ENCODE peak calls at places on chromosomes 1 and 21, in four cellular contexts. P is ovary, H is PC-3, G is sigmoid colon. A is an unnamed sample.

GRCh38 chr1:67825596-67825995 is 7.7 kb downstream of the GNG12 start:
- DNase-seq in P (no peak), H (no peak), G (no peak), A (no peak)

GRCh38 chr1:205258313-205259176 is 30.8 kb downstream of the TMCC2 start:
- DNase-seq in P (no peak), H (peak; percentile 34), G (no peak), A (no peak)

GRCh38 chr1:157410457-157410856 is 141.9 kb downstream of the FCRL5 start:
- DNase-seq in P (no peak), H (no peak), G (no peak), A (no peak)

GRCh38 chr1:237503292-237503691 is 387.4 kb downstream of the ZP4 start:
- DNase-seq in P (no peak), H (peak; percentile 4), G (no peak), A (no peak)

GRCh38 chr1:21357161-21357560 is 66.9 kb upstream of the ECE1 start:
- DNase-seq in P (no peak), H (peak; percentile 29), G (no peak), A (no peak)

GRCh38 chr1:90924982-90925381 is 96.9 kb downstream of the ZNF644 start:
- DNase-seq in P (no peak), H (no peak), G (no peak), A (no peak)

GRCh38 chr21:20996421-20997307 is 1.5 kb upstream of the NCAM2 start:
- DNase-seq in P (no peak), H (peak; percentile 48), G (no peak), A (no peak)

GRCh38 chr1:248114890-248115289 is 19.9 kb downstream of the OR2L13 start:
- DNase-seq in P (no peak), H (no peak), G (no peak), A (no peak)

GRCh38 chr1:9111957-9112356 is 16.9 kb downstream of the GPR157 start:
- DNase-seq in P (peak; percentile 26), H (peak; percentile 51), G (peak; percentile 60), A (peak; percentile 11)

GRCh38 chr1:119228318-119228717 is 87.9 kb upstream of the WARS2 start:
- DNase-seq in P (no peak), H (no peak), G (no peak), A (no peak)

GRCh38 chr1:214518387-214518786 is 33.0 kb downstream of the PTPN14 start:
- DNase-seq in P (no peak), H (no peak), G (no peak), A (no peak)

GRCh38 chr1:245822997-245823396 is 668.2 kb downstream of the KIF26B start:
- DNase-seq in P (no peak), H (peak; percentile 89), G (no peak), A (peak; percentile 35)

GRCh38 chr1:11927866-11928592 is 1.8 kb upstream of the KIAA2013 start:
- DNase-seq in P (no peak), H (peak; percentile 84), G (no peak), A (no peak)

GRCh38 chr21:40200962-40201361 is 333.7 kb downstream of the PCP4 start:
- DNase-seq in P (no peak), H (no peak), G (no peak), A (no peak)
- H3K4me3 ChIP-seq in P (no peak overlapping the region), H (no peak overlapping the region), G (no peak overlapping the region), A (no peak overlapping the region)

DNA sequence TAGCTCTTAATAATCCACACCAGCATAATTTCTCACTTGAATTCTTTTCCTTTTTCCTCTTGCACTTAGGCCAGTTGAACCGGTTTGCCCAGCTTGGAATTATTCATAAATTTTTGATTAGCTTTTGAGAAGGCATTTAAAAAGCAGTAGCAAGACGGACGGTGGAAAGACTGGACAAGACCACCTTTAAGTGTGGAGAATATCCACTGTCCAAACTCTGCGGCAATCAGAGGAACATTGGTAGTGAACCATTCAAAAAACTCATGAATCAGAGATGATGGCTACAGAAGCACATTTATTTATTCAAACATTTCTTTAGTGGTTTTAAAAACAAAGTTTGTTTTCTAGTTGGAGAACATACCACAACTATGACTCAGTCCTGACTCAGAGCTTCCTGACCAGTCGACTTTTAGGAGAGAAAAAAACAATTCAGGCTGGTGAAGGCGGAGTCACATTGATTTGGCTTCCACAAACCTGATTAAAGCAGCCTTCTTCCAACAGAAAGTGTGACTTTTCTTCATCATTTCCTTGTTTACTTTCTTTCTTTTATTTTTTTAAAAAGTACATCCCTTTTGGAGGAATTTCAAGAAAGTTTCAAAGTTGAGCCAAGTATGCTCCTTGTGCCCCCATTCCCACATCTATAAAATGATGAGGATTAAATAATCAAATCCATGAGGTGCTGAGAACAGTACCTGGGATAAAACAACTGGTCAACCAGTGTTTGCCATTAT is 128.8 kb downstream of the ADSS2 start:
- DNase-seq in P (no peak), H (peak; percentile 99), G (no peak), A (peak; percentile 61)
- H3K27ac ChIP-seq in P (peak overlapping the region; percentile 73), H (peak overlapping the region; percentile 87), G (peak overlapping the region; percentile 42), A (peak overlapping the region; percentile 88)

GRCh38 chr1:53195211-53195909 is 1.3 kb upstream of the CPT2 start:
- DNase-seq in P (peak; percentile 44), H (no peak), G (peak; percentile 45), A (no peak)

GRCh38 chr1:53197301-53198205 is 929 bp downstream of the CPT2 start:
- DNase-seq in P (no peak), H (no peak), G (peak; percentile 58), A (no peak)

GRCh38 chr1:53196485-53197271 is at the start of gene CPT2:
- DNase-seq in P (peak; percentile 95), H (peak; percentile 94), G (peak; percentile 98), A (peak; percentile 93)

GRCh38 chr1:53198241-53198651 is 1.6 kb downstream of the CPT2 start:
- DNase-seq in P (no peak), H (no peak), G (peak; percentile 69), A (no peak)

GRCh38 chr1:53195913-53196484 is 625 bp upstream of the CPT2 start:
- DNase-seq in P (no peak), H (peak; percentile 32), G (peak; percentile 57), A (no peak)
- H3K4me1 ChIP-seq in P (peaks cover 16% of the 10 kb centered on the region), H (peaks cover 23% of the 10 kb centered on the region), G (peaks cover 38% of the 10 kb centered on the region), A (no peaks in the 10 kb centered on the region)

GRCh38 chr1:23283660-23284602 is 60.2 kb downstream of the HNRNPR start:
- DNase-seq in P (no peak), H (peak; percentile 51), G (no peak), A (no peak)

GRCh38 chr1:23286401-23286800 is 57.7 kb downstream of the HNRNPR start:
- DNase-seq in P (no peak), H (no peak), G (no peak), A (no peak)

GRCh38 chr1:23278717-23279116 is 61.4 kb upstream of the HTR1D start:
- DNase-seq in P (no peak), H (peak; percentile 82), G (no peak), A (no peak)

DNA sequence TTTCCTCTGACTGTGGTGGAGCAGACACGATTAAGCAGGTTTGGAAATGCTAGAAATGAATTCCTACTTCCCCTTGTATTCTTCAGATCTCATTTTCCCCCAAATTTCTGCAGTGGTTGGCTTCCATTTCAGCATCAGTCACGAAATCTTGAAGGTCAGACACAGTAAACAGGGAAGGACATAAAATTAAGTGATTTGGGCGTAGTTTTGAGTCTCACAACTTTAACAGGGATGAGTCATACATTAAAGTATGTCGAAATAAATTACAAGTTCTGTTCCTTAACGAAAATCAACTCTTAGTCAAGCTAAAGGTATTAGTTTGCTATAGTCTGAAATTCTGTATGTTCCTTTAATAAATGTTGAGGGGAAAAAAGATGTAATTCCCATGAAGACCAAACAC is 61.1 kb downstream of the HNRNPR start:
- DNase-seq in P (no peak), H (peak; percentile 84), G (no peak), A (no peak)
- H3K4me3 ChIP-seq in P (no peak overlapping the region), H (peak overlapping the region; percentile 6), G (no peak overlapping the region), A (no peak overlapping the region)

DNA sequence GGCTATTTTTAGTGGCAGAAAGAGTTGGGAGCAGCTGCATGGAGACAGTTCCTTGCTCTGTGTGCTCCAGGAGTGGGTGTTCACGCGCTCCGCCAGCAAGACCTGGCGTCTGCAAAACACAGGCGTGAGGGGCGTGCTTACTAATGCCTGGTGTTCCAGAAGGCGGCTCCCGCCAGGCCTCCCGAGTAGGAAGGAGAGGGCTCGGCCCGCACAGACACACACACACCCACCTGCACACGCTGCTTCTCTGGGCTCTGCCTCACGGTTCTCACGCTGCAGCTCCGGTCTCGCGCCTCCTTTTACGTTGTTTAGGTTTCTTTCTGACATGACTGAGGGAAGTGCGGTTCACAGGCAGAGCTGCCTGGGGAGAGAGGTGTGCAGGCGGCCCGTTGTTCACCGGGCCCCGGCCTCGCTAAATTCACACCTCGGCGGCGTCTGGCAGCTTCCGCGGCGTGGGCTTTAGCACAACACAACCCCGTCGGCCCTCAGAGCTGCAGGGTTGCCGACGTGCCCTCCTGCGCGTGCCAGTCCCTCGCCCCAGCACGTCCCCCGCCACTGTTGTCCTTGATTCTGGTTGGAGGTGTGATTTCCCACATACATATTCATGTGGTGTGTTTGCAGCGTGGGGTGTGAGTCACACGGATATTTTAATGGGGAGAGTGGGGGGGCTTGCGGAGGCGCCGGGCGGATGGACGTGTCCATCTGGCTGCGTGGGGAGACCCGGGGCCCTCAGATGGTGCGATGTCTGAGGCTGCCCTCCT is 77.0 kb downstream of the SKI start:
- DNase-seq in P (no peak), H (no peak), G (peak; percentile 91), A (no peak)
- H3K27ac ChIP-seq in P (no peak overlapping the region), H (no peak overlapping the region), G (peak overlapping the region; percentile 68), A (no peak overlapping the region)

A was measured in uterus.